ENCODE peak calls at places on chromosomes 12 and 14, in nine cellular contexts. B, I, D, J, V, P, O, G and M are unnamed samples.
A peak's percentile ranks its signal among the peaks of the same experiment; 100 is the strongest.

GRCh38 chr12:80442426-80443222 is 1.4 kb upstream of the PTPRQ start:
- DNase-seq in B (no peak), D (no peak), J (peak; percentile 47), O (no peak), P (no peak), V (no peak), G (no peak), I (no peak), M (no peak)

GRCh38 chr12:63164911-63165310 is 13.9 kb upstream of the AVPR1A start:
- DNase-seq in B (no peak), D (no peak), I (no peak), O (no peak), G (no peak), P (no peak), J (no peak), V (no peak), M (no peak)

GRCh38 chr12:3752741-3753486 is at the start of gene CRACR2A:
- DNase-seq in P (peak; percentile 64), V (peak; percentile 93), G (no peak), B (peak; percentile 90), J (peak; percentile 30), D (peak; percentile 0), O (peak; percentile 72), I (peak; percentile 94), M (peak; percentile 95)

GRCh38 chr12:64746663-64747062 is 12.5 kb downstream of the GNS start:
- DNase-seq in B (no peak), V (no peak), I (no peak), P (no peak), G (peak; percentile 36), D (no peak), O (no peak), J (no peak), M (no peak)

GRCh38 chr12:84502907-84503787 is 409.5 kb downstream of the SLC6A15 start:
- DNase-seq in B (peak; percentile 68), D (peak; percentile 60), I (peak; percentile 56), P (peak; percentile 52), O (no peak), G (peak; percentile 51), V (peak; percentile 4), J (peak; percentile 27), M (peak; percentile 1)

GRCh38 chr12:31118347-31118830 is 44.7 kb downstream of the DDX11 start:
- DNase-seq in D (no peak), I (no peak), O (no peak), G (peak; percentile 50), B (peak; percentile 45), J (peak; percentile 16), P (peak; percentile 47), V (peak; percentile 56), M (peak; percentile 78)

GRCh38 chr14:80003138-80003537 is 208.2 kb downstream of the DIO2 start:
- DNase-seq in J (no peak), I (no peak), D (no peak), O (no peak), G (no peak), B (no peak), V (no peak), P (no peak), M (no peak)

GRCh38 chr12:53069621-53070410 is 9.4 kb downstream of the SPRYD3 start:
- DNase-seq in O (no peak), D (no peak), B (peak; percentile 29), V (no peak), I (no peak), P (no peak), J (no peak), G (no peak), M (peak; percentile 66)

GRCh38 chr12:27970391-27970980 is 2.0 kb downstream of the PTHLH start:
- DNase-seq in D (peak; percentile 46), J (no peak), O (no peak), G (no peak), P (peak; percentile 47), V (peak; percentile 61), I (no peak), B (peak; percentile 57), M (peak; percentile 79)

GRCh38 chr14:54622189-54622958 is 55.4 kb downstream of the SAMD4A start:
- DNase-seq in J (no peak), V (peak; percentile 78), D (no peak), I (peak; percentile 81), O (peak; percentile 46), B (no peak), P (no peak), G (no peak), M (no peak)

GRCh38 chr14:105952826-105953225 is 426.4 kb downstream of the TMEM121 start:
- DNase-seq in J (no peak), I (no peak), G (no peak), P (no peak), B (no peak), D (no peak), O (no peak), V (no peak), M (no peak)

GRCh38 chr12:121279507-121279915 is 17.0 kb downstream of the CAMKK2 start:
- DNase-seq in I (no peak), J (no peak), D (peak; percentile 19), G (no peak), P (no peak), O (no peak), B (no peak), V (no peak), M (peak; percentile 61)

GRCh38 chr12:26791328-26791791 is 41.6 kb downstream of the ITPR2 start:
- DNase-seq in I (peak; percentile 36), P (no peak), O (no peak), G (no peak), V (no peak), B (no peak), J (no peak), D (peak; percentile 43), M (no peak)

GRCh38 chr14:49506650-49507049 is 79.5 kb downstream of the RPS29 start:
- DNase-seq in P (no peak), G (no peak), J (no peak), B (no peak), D (no peak), I (no peak), O (no peak), V (no peak), M (no peak)

GRCh38 chr12:47105914-47106674 is 26.3 kb upstream of the AMIGO2 start:
- DNase-seq in D (no peak), B (no peak), J (no peak), P (no peak), O (no peak), I (no peak), G (no peak), V (no peak), M (no peak)

GRCh38 chr12:166425-167091 is 47.4 kb downstream of the SLC6A12 start:
- DNase-seq in J (no peak), I (no peak), G (no peak), P (no peak), O (no peak), D (no peak), V (no peak), B (no peak), M (no peak)

GRCh38 chr12:14399871-14400270 is 34.4 kb downstream of the ATF7IP start:
- DNase-seq in O (no peak), B (no peak), P (no peak), D (no peak), I (peak; percentile 38), G (peak; percentile 81), V (no peak), J (peak; percentile 64), M (no peak)

GRCh38 chr12:100741084-100741711 is 53.4 kb upstream of the ANO4 start:
- DNase-seq in G (peak; percentile 30), D (peak; percentile 39), V (peak; percentile 29), P (no peak), J (peak; percentile 48), B (no peak), O (no peak), I (peak; percentile 24), M (no peak)

GRCh38 chr14:56118611-56119181 is 485 bp downstream of the PELI2 start:
- DNase-seq in J (no peak), P (no peak), B (no peak), V (peak; percentile 32), O (no peak), I (no peak), G (no peak), D (no peak), M (peak; percentile 67)

GRCh38 chr14:34029921-34030334 is 79.1 kb upstream of the EGLN3 start:
- DNase-seq in O (no peak), B (peak; percentile 36), V (no peak), P (no peak), D (no peak), J (no peak), I (no peak), G (no peak), M (peak; percentile 41)

GRCh38 chr14:75229923-75230792 is 48.5 kb upstream of the FOS start:
- DNase-seq in B (no peak), D (no peak), G (peak; percentile 20), J (peak; percentile 66), I (peak; percentile 75), V (peak; percentile 46), P (no peak), O (peak; percentile 18), M (no peak)

GRCh38 chr14:20846560-20846959 is 43.9 kb upstream of the RNASE1 start:
- DNase-seq in B (no peak), I (no peak), G (no peak), V (no peak), D (no peak), P (no peak), J (no peak), O (no peak), M (no peak)

GRCh38 chr12:24728366-24728765 is 220.5 kb downstream of the BCAT1 start:
- DNase-seq in D (no peak), O (no peak), B (no peak), J (peak; percentile 26), G (peak; percentile 40), P (no peak), V (no peak), I (peak; percentile 55), M (no peak)

GRCh38 chr12:119804011-119804641 is 73.0 kb downstream of the CIT start:
- DNase-seq in V (peak; percentile 36), O (no peak), P (peak; percentile 68), I (peak; percentile 17), D (peak; percentile 75), G (peak; percentile 35), B (peak; percentile 93), J (peak; percentile 75), M (peak; percentile 88)

GRCh38 chr12:133130808-133131128 is 341 bp downstream of the ZNF10 start:
- DNase-seq in J (no peak), D (no peak), G (no peak), I (no peak), P (no peak), O (peak; percentile 7), V (peak; percentile 26), B (no peak), M (no peak)

GRCh38 chr12:68378859-68379628 is 46.9 kb upstream of the MDM1 start:
- DNase-seq in J (no peak), P (no peak), V (no peak), I (no peak), D (no peak), O (no peak), B (no peak), G (no peak), M (no peak)

GRCh38 chr12:80472241-80472640 is 28.2 kb downstream of the PTPRQ start:
- DNase-seq in I (no peak), P (no peak), B (no peak), V (no peak), J (no peak), G (no peak), D (no peak), O (no peak), M (no peak)

GRCh38 chr12:57096099-57096572 is 7.2 kb downstream of the NAB2 start:
- DNase-seq in J (peak; percentile 96), B (no peak), I (no peak), V (peak; percentile 19), D (no peak), P (no peak), O (no peak), G (no peak), M (peak; percentile 46)

GRCh38 chr12:53091756-53092155 is 5.7 kb upstream of the IGFBP6 start:
- DNase-seq in V (no peak), I (no peak), D (no peak), O (no peak), P (no peak), G (no peak), B (no peak), J (no peak), M (peak; percentile 38)

GRCh38 chr12:52074006-52074405 is 4.2 kb downstream of the ATG101 start:
- DNase-seq in V (no peak), G (no peak), O (no peak), I (peak; percentile 79), P (no peak), B (no peak), D (no peak), J (no peak), M (no peak)